ENCODE peak calls at places on chromosome 10, in five cellular contexts. One of them, this sample, is unnamed.

GRCh38 chr10:29617880-29618340 is 16.9 kb downstream of the SVIL start:
- DNase-seq in RWPE1: no peak
- DNase-seq in HTR-8/SVneo: no peak
- DNase-seq in stimulated activated CD8-positive, alpha-beta memory T cell treated with anti-CD3 and anti-CD28 coated beads, Interleukin-4, amount 100 ng/mL, for 24 hours: no peak
- DNase-seq in GM23248: no peak
- DNase-seq in this sample: no peak

GRCh38 chr10:29646238-29646902 is 11.6 kb upstream of the SVIL start:
- DNase-seq in RWPE1: peak
- DNase-seq in HTR-8/SVneo: peak
- DNase-seq in stimulated activated CD8-positive, alpha-beta memory T cell treated with anti-CD3 and anti-CD28 coated beads, Interleukin-4, amount 100 ng/mL, for 24 hours: no peak
- DNase-seq in GM23248: peak
- DNase-seq in this sample: peak

GRCh38 chr10:90960355-90960814 is 39.5 kb upstream of the ANKRD1 start:
- DNase-seq in RWPE1: peak
- DNase-seq in HTR-8/SVneo: peak
- DNase-seq in stimulated activated CD8-positive, alpha-beta memory T cell treated with anti-CD3 and anti-CD28 coated beads, Interleukin-4, amount 100 ng/mL, for 24 hours: no peak
- DNase-seq in GM23248: peak
- DNase-seq in this sample: peak

GRCh38 chr10:49625411-49625810 is 11.6 kb downstream of the CHAT start:
- DNase-seq in RWPE1: no peak
- DNase-seq in HTR-8/SVneo: no peak
- DNase-seq in stimulated activated CD8-positive, alpha-beta memory T cell treated with anti-CD3 and anti-CD28 coated beads, Interleukin-4, amount 100 ng/mL, for 24 hours: no peak
- DNase-seq in GM23248: no peak
- DNase-seq in this sample: no peak

GRCh38 chr10:3872700-3873099 is 87.7 kb upstream of the KLF6 start:
- DNase-seq in RWPE1: no peak
- DNase-seq in HTR-8/SVneo: no peak
- DNase-seq in stimulated activated CD8-positive, alpha-beta memory T cell treated with anti-CD3 and anti-CD28 coated beads, Interleukin-4, amount 100 ng/mL, for 24 hours: no peak
- DNase-seq in GM23248: no peak
- DNase-seq in this sample: no peak

GRCh38 chr10:63547628-63548356 is 26.6 kb downstream of the REEP3 start:
- DNase-seq in RWPE1: no peak
- DNase-seq in HTR-8/SVneo: no peak
- DNase-seq in stimulated activated CD8-positive, alpha-beta memory T cell treated with anti-CD3 and anti-CD28 coated beads, Interleukin-4, amount 100 ng/mL, for 24 hours: no peak
- DNase-seq in GM23248: peak
- DNase-seq in this sample: no peak

GRCh38 chr10:35642023-35642792 is at the start of gene FZD8:
- DNase-seq in RWPE1: peak
- DNase-seq in HTR-8/SVneo: peak
- DNase-seq in stimulated activated CD8-positive, alpha-beta memory T cell treated with anti-CD3 and anti-CD28 coated beads, Interleukin-4, amount 100 ng/mL, for 24 hours: peak
- DNase-seq in GM23248: peak
- DNase-seq in this sample: peak

GRCh38 chr10:35416628-35417625 is 80.6 kb downstream of the CCNY start:
- DNase-seq in RWPE1: no peak
- DNase-seq in HTR-8/SVneo: no peak
- DNase-seq in stimulated activated CD8-positive, alpha-beta memory T cell treated with anti-CD3 and anti-CD28 coated beads, Interleukin-4, amount 100 ng/mL, for 24 hours: no peak
- DNase-seq in GM23248: no peak
- DNase-seq in this sample: no peak

GRCh38 chr10:24446739-24447138 is 237.8 kb downstream of the KIAA1217 start:
- DNase-seq in RWPE1: no peak
- DNase-seq in HTR-8/SVneo: no peak
- DNase-seq in stimulated activated CD8-positive, alpha-beta memory T cell treated with anti-CD3 and anti-CD28 coated beads, Interleukin-4, amount 100 ng/mL, for 24 hours: no peak
- DNase-seq in GM23248: peak
- DNase-seq in this sample: peak

GRCh38 chr10:43867113-43867512 is 218.4 kb upstream of the ZNF32 start:
- DNase-seq in RWPE1: no peak
- DNase-seq in HTR-8/SVneo: no peak
- DNase-seq in stimulated activated CD8-positive, alpha-beta memory T cell treated with anti-CD3 and anti-CD28 coated beads, Interleukin-4, amount 100 ng/mL, for 24 hours: no peak
- DNase-seq in GM23248: no peak
- DNase-seq in this sample: no peak

GRCh38 chr10:12720217-12720981 is 281.1 kb downstream of the CCDC3 start:
- DNase-seq in RWPE1: peak
- DNase-seq in HTR-8/SVneo: peak
- DNase-seq in stimulated activated CD8-positive, alpha-beta memory T cell treated with anti-CD3 and anti-CD28 coated beads, Interleukin-4, amount 100 ng/mL, for 24 hours: peak
- DNase-seq in GM23248: peak
- DNase-seq in this sample: peak

GRCh38 chr10:58846856-58847255 is 329.6 kb upstream of the PHYHIPL start:
- DNase-seq in RWPE1: no peak
- DNase-seq in HTR-8/SVneo: no peak
- DNase-seq in stimulated activated CD8-positive, alpha-beta memory T cell treated with anti-CD3 and anti-CD28 coated beads, Interleukin-4, amount 100 ng/mL, for 24 hours: no peak
- DNase-seq in GM23248: no peak
- DNase-seq in this sample: no peak

GRCh38 chr10:45279702-45280101 is 35.7 kb downstream of the OR13A1 start:
- DNase-seq in RWPE1: no peak
- DNase-seq in HTR-8/SVneo: no peak
- DNase-seq in stimulated activated CD8-positive, alpha-beta memory T cell treated with anti-CD3 and anti-CD28 coated beads, Interleukin-4, amount 100 ng/mL, for 24 hours: no peak
- DNase-seq in GM23248: no peak
- DNase-seq in this sample: no peak

GRCh38 chr10:63267414-63268138 is 134.4 kb downstream of the NRBF2 start:
- DNase-seq in RWPE1: peak
- DNase-seq in HTR-8/SVneo: peak
- DNase-seq in stimulated activated CD8-positive, alpha-beta memory T cell treated with anti-CD3 and anti-CD28 coated beads, Interleukin-4, amount 100 ng/mL, for 24 hours: no peak
- DNase-seq in GM23248: peak
- DNase-seq in this sample: peak

GRCh38 chr10:73865459-73866442 is 8.6 kb downstream of the CAMK2G start:
- DNase-seq in RWPE1: no peak
- DNase-seq in HTR-8/SVneo: no peak
- DNase-seq in stimulated activated CD8-positive, alpha-beta memory T cell treated with anti-CD3 and anti-CD28 coated beads, Interleukin-4, amount 100 ng/mL, for 24 hours: peak
- DNase-seq in GM23248: no peak
- DNase-seq in this sample: no peak

This sample was measured in mammary epithelial cell.